ENCODE peak calls at places on chromosomes 5 and 9, in six cellular contexts. One of them, this sample, is unnamed.

GRCh38 chr5:172542651-172543131 is 88.4 kb upstream of the SH3PXD2B start:
- DNase-seq in BE2C: no peak
- DNase-seq in MM.1S: no peak
- DNase-seq in suprapubic skin: peak
- DNase-seq in neural progenitor cell: no peak
- DNase-seq in cardiac fibroblast: no peak
- DNase-seq in this sample: peak

GRCh38 chr9:105447386-105447813 is 434 bp upstream of the FSD1L start:
- DNase-seq in BE2C: no peak
- DNase-seq in MM.1S: no peak
- DNase-seq in suprapubic skin: no peak
- DNase-seq in neural progenitor cell: no peak
- DNase-seq in cardiac fibroblast: no peak
- DNase-seq in this sample: no peak

GRCh38 chr5:3531320-3531986 is 64.2 kb upstream of the IRX1 start:
- DNase-seq in BE2C: no peak
- DNase-seq in MM.1S: no peak
- DNase-seq in suprapubic skin: no peak
- DNase-seq in neural progenitor cell: peak
- DNase-seq in cardiac fibroblast: no peak
- DNase-seq in this sample: no peak

GRCh38 chr9:3330792-3331420 is 194.9 kb downstream of the RFX3 start:
- DNase-seq in BE2C: no peak
- DNase-seq in MM.1S: no peak
- DNase-seq in suprapubic skin: no peak
- DNase-seq in neural progenitor cell: no peak
- DNase-seq in cardiac fibroblast: peak
- DNase-seq in this sample: no peak

GRCh38 chr5:131460867-131461572 is 174.0 kb downstream of the RAPGEF6 start:
- DNase-seq in BE2C: no peak
- DNase-seq in MM.1S: no peak
- DNase-seq in suprapubic skin: no peak
- DNase-seq in neural progenitor cell: no peak
- DNase-seq in cardiac fibroblast: peak
- DNase-seq in this sample: no peak

GRCh38 chr5:67373518-67373917 is 176.9 kb upstream of the CD180 start:
- DNase-seq in BE2C: no peak
- DNase-seq in MM.1S: no peak
- DNase-seq in suprapubic skin: no peak
- DNase-seq in neural progenitor cell: no peak
- DNase-seq in cardiac fibroblast: no peak
- DNase-seq in this sample: no peak

GRCh38 chr5:10307206-10308148 is at the start of gene CMBL:
- DNase-seq in BE2C: peak
- DNase-seq in MM.1S: peak
- DNase-seq in suprapubic skin: peak
- DNase-seq in neural progenitor cell: peak
- DNase-seq in cardiac fibroblast: peak
- DNase-seq in this sample: peak

GRCh38 chr5:76582252-76583162 is 40.7 kb downstream of the F2RL2 start:
- DNase-seq in BE2C: no peak
- DNase-seq in MM.1S: peak
- DNase-seq in suprapubic skin: no peak
- DNase-seq in neural progenitor cell: no peak
- DNase-seq in cardiac fibroblast: peak
- DNase-seq in this sample: no peak

GRCh38 chr5:164532226-164532937 is 1027.0 kb downstream of the MAT2B start:
- DNase-seq in BE2C: peak
- DNase-seq in MM.1S: no peak
- DNase-seq in suprapubic skin: no peak
- DNase-seq in neural progenitor cell: no peak
- DNase-seq in cardiac fibroblast: no peak
- DNase-seq in this sample: no peak

GRCh38 chr5:134370306-134370870 is 981 bp upstream of the UBE2B start:
- DNase-seq in BE2C: no peak
- DNase-seq in MM.1S: no peak
- DNase-seq in suprapubic skin: no peak
- DNase-seq in neural progenitor cell: no peak
- DNase-seq in cardiac fibroblast: peak
- DNase-seq in this sample: no peak

GRCh38 chr9:121288874-121289553 is 21.1 kb downstream of the GSN start:
- DNase-seq in BE2C: no peak
- DNase-seq in MM.1S: no peak
- DNase-seq in suprapubic skin: peak
- DNase-seq in neural progenitor cell: peak
- DNase-seq in cardiac fibroblast: peak
- DNase-seq in this sample: no peak

GRCh38 chr9:129635099-129635803 is 6.7 kb downstream of the ASB6 start:
- DNase-seq in BE2C: no peak
- DNase-seq in MM.1S: no peak
- DNase-seq in suprapubic skin: peak
- DNase-seq in neural progenitor cell: no peak
- DNase-seq in cardiac fibroblast: no peak
- DNase-seq in this sample: no peak

GRCh38 chr5:172940242-172941066 is 18.8 kb upstream of the RPL26L1 start:
- DNase-seq in BE2C: no peak
- DNase-seq in MM.1S: no peak
- DNase-seq in suprapubic skin: no peak
- DNase-seq in neural progenitor cell: no peak
- DNase-seq in cardiac fibroblast: no peak
- DNase-seq in this sample: no peak

GRCh38 chr9:127825319-127826051 is 22.8 kb downstream of the FPGS start:
- DNase-seq in BE2C: peak
- DNase-seq in MM.1S: no peak
- DNase-seq in suprapubic skin: no peak
- DNase-seq in neural progenitor cell: peak
- DNase-seq in cardiac fibroblast: no peak
- DNase-seq in this sample: no peak

GRCh38 chr9:101387871-101388506 is 3.2 kb upstream of the BAAT start:
- DNase-seq in BE2C: peak
- DNase-seq in MM.1S: peak
- DNase-seq in suprapubic skin: no peak
- DNase-seq in neural progenitor cell: peak
- DNase-seq in cardiac fibroblast: peak
- DNase-seq in this sample: no peak

GRCh38 chr5:137223324-137224295 is 275.5 kb downstream of the SPOCK1 start:
- DNase-seq in BE2C: no peak
- DNase-seq in MM.1S: no peak
- DNase-seq in suprapubic skin: no peak
- DNase-seq in neural progenitor cell: no peak
- DNase-seq in cardiac fibroblast: no peak
- DNase-seq in this sample: no peak

GRCh38 chr5:1658665-1659064 is 134.9 kb upstream of the LPCAT1 start:
- DNase-seq in BE2C: no peak
- DNase-seq in MM.1S: no peak
- DNase-seq in suprapubic skin: no peak
- DNase-seq in neural progenitor cell: no peak
- DNase-seq in cardiac fibroblast: no peak
- DNase-seq in this sample: no peak

GRCh38 chr9:35267716-35268115 is 105.9 kb downstream of the UNC13B start:
- DNase-seq in BE2C: no peak
- DNase-seq in MM.1S: no peak
- DNase-seq in suprapubic skin: no peak
- DNase-seq in neural progenitor cell: no peak
- DNase-seq in cardiac fibroblast: peak
- DNase-seq in this sample: no peak

GRCh38 chr5:126523818-126524522 is 71.0 kb downstream of the ALDH7A1 start:
- DNase-seq in BE2C: no peak
- DNase-seq in MM.1S: no peak
- DNase-seq in suprapubic skin: no peak
- DNase-seq in neural progenitor cell: no peak
- DNase-seq in cardiac fibroblast: no peak
- DNase-seq in this sample: no peak

GRCh38 chr5:442335-443238 is at the start of gene EXOC3:
- DNase-seq in BE2C: peak
- DNase-seq in MM.1S: peak
- DNase-seq in suprapubic skin: peak
- DNase-seq in neural progenitor cell: peak
- DNase-seq in cardiac fibroblast: peak
- DNase-seq in this sample: no peak

GRCh38 chr9:132800038-132800648 is 77.9 kb downstream of the AK8 start:
- DNase-seq in BE2C: peak
- DNase-seq in MM.1S: peak
- DNase-seq in suprapubic skin: peak
- DNase-seq in neural progenitor cell: peak
- DNase-seq in cardiac fibroblast: peak
- DNase-seq in this sample: no peak

GRCh38 chr9:132801659-132802058 is 76.4 kb downstream of the AK8 start:
- DNase-seq in BE2C: no peak
- DNase-seq in MM.1S: no peak
- DNase-seq in suprapubic skin: no peak
- DNase-seq in neural progenitor cell: no peak
- DNase-seq in cardiac fibroblast: no peak
- DNase-seq in this sample: no peak

GRCh38 chr9:132802121-132802795 is 75.8 kb downstream of the AK8 start:
- DNase-seq in BE2C: no peak
- DNase-seq in MM.1S: no peak
- DNase-seq in suprapubic skin: no peak
- DNase-seq in neural progenitor cell: peak
- DNase-seq in cardiac fibroblast: no peak
- DNase-seq in this sample: no peak

GRCh38 chr9:132797861-132798659 is 80.0 kb downstream of the AK8 start:
- DNase-seq in BE2C: no peak
- DNase-seq in MM.1S: no peak
- DNase-seq in suprapubic skin: no peak
- DNase-seq in neural progenitor cell: no peak
- DNase-seq in cardiac fibroblast: peak
- DNase-seq in this sample: peak

DNA sequence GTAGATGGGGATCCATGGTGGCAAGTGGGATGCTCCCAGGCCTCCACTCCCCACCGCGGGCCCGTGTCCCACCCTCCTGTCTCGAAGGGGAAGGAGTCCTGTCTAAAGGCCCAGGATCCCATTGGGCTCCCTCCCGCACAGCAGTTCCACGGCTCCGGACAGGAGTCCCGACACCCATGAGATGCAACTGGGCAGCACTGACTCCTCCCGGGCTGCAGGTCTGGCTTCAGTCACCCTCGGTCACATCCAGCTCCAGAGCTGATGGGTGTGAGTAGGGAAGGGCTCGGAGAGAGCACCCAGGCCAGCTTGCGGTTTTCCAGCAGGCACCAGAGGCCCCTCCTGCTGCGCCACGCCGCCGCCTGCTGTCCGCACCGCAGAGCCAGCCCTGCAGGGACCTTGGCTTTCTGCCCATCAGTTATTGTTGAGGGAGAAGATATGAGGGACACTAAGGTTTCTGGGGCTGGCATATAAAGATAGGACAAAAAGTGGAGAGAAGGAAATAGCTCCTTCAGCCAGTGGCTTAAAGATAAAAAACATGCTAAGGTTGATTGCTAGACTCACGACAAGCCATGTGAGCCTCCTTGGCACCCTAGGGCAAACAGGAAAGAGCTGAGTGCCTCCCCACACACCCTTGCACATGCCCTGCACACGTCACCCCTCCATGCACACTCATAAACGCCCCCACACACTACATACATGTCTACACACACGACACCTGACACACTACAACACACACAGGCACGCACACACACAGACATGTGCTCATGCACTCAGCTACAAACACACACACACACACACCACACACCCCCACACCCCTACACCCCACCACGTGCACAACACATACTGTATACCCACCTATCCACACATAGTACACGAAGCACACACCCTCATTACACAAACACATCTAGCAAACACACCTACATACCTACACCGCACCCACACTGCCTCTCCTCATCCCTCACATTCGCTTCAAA is 79.0 kb downstream of the AK8 start:
- DNase-seq in BE2C: peak
- DNase-seq in MM.1S: no peak
- DNase-seq in suprapubic skin: no peak
- DNase-seq in neural progenitor cell: no peak
- DNase-seq in cardiac fibroblast: no peak
- DNase-seq in this sample: no peak
- TF ChIP-seq CTCF in BE2C: peak
- TF ChIP-seq CTCF in MM.1S: no peak
- TF ChIP-seq CTCF in suprapubic skin: no peak
- TF ChIP-seq CTCF in neural progenitor cell: peak
- TF ChIP-seq CTCF in cardiac fibroblast: no peak
- TF ChIP-seq CTCF in this sample: no peak

GRCh38 chr9:224540-225520 is 10.2 kb downstream of the DOCK8 start:
- DNase-seq in BE2C: no peak
- DNase-seq in MM.1S: no peak
- DNase-seq in suprapubic skin: no peak
- DNase-seq in neural progenitor cell: no peak
- DNase-seq in cardiac fibroblast: peak
- DNase-seq in this sample: no peak

GRCh38 chr9:227882-228281 is 13.2 kb downstream of the DOCK8 start:
- DNase-seq in BE2C: no peak
- DNase-seq in MM.1S: no peak
- DNase-seq in suprapubic skin: no peak
- DNase-seq in neural progenitor cell: no peak
- DNase-seq in cardiac fibroblast: no peak
- DNase-seq in this sample: no peak

GRCh38 chr9:219670-220365 is 5.2 kb downstream of the DOCK8 start:
- DNase-seq in BE2C: no peak
- DNase-seq in MM.1S: no peak
- DNase-seq in suprapubic skin: no peak
- DNase-seq in neural progenitor cell: no peak
- DNase-seq in cardiac fibroblast: no peak
- DNase-seq in this sample: no peak

GRCh38 chr9:223167-223566 is 8.5 kb downstream of the DOCK8 start:
- DNase-seq in BE2C: no peak
- DNase-seq in MM.1S: no peak
- DNase-seq in suprapubic skin: no peak
- DNase-seq in neural progenitor cell: peak
- DNase-seq in cardiac fibroblast: no peak
- DNase-seq in this sample: no peak

GRCh38 chr9:221989-222776 is 7.5 kb downstream of the DOCK8 start:
- DNase-seq in BE2C: no peak
- DNase-seq in MM.1S: no peak
- DNase-seq in suprapubic skin: no peak
- DNase-seq in neural progenitor cell: no peak
- DNase-seq in cardiac fibroblast: no peak
- DNase-seq in this sample: no peak
- TF ChIP-seq CTCF in BE2C: no peak
- TF ChIP-seq CTCF in MM.1S: no peak
- TF ChIP-seq CTCF in suprapubic skin: no peak
- TF ChIP-seq CTCF in neural progenitor cell: no peak
- TF ChIP-seq CTCF in cardiac fibroblast: no peak
- TF ChIP-seq CTCF in this sample: no peak

DNA sequence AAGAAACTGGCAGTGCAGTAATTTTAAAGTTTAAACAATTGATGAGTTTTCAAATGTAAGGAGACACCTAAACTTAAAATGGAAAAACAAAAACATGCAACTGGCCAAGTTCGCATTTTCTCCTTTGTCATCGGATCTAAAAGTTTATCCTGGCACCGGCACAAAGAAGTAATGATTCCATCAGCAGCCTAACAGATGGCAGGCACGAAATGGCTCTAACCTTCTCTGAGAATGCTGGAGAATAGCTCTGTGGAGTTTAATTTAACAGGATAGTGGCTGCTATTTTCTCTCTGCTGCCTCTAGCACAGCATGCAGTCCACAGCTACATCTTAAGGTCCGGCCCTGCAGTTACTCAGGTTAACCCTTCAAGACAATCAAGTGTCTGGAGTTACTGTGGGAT is 82.2 kb downstream of the PRELID2 start:
- DNase-seq in BE2C: no peak
- DNase-seq in MM.1S: no peak
- DNase-seq in suprapubic skin: no peak
- DNase-seq in neural progenitor cell: peak
- DNase-seq in cardiac fibroblast: peak
- DNase-seq in this sample: no peak
- TF ChIP-seq CTCF in BE2C: no peak
- TF ChIP-seq CTCF in MM.1S: no peak
- TF ChIP-seq CTCF in suprapubic skin: no peak
- TF ChIP-seq CTCF in neural progenitor cell: no peak
- TF ChIP-seq CTCF in cardiac fibroblast: no peak
- TF ChIP-seq CTCF in this sample: no peak

GRCh38 chr5:8394965-8395364 is 526.0 kb downstream of the MTRR start:
- DNase-seq in BE2C: no peak
- DNase-seq in MM.1S: no peak
- DNase-seq in suprapubic skin: no peak
- DNase-seq in neural progenitor cell: peak
- DNase-seq in cardiac fibroblast: no peak
- DNase-seq in this sample: no peak
- TF ChIP-seq CTCF in BE2C: no peak
- TF ChIP-seq CTCF in MM.1S: no peak
- TF ChIP-seq CTCF in suprapubic skin: no peak
- TF ChIP-seq CTCF in neural progenitor cell: peak
- TF ChIP-seq CTCF in cardiac fibroblast: no peak
- TF ChIP-seq CTCF in this sample: no peak

This sample was measured in type B pancreatic cell.